ENCODE peak calls at places on chromosome 7, in ten cellular contexts. X is K562, M is hepatocyte, W is GM23338, C is neural progenitor cell, N is GM23248, U is astrocyte, K is DND-41, S is HCT116, F is PC-3. Z is an unnamed sample.

GRCh38 chr7:29488977-29489376 is 74.7 kb upstream of the PRR15 start:
- DNase-seq in W (no peak), K (no peak), S (no peak), N (peak; percentile 89), F (peak; percentile 60), C (no peak), U (peak; percentile 93), X (no peak), M (peak; percentile 20), Z (no peak)

GRCh38 chr7:8109196-8110022 is 140.8 kb downstream of the GLCCI1 start:
- DNase-seq in K (no peak), C (no peak), S (no peak), X (no peak), N (peak; percentile 42), F (peak; percentile 60), U (peak; percentile 70), W (no peak), M (no peak), Z (no peak)

GRCh38 chr7:99141756-99142726 is 1.9 kb downstream of the SMURF1 start:
- DNase-seq in C (peak; percentile 80), W (peak; percentile 86), F (peak; percentile 47), X (peak; percentile 80), S (no peak), M (peak; percentile 84), K (peak; percentile 47), N (peak; percentile 82), U (peak; percentile 80), Z (no peak)

GRCh38 chr7:26153246-26153822 is 1.3 kb downstream of the NFE2L3 start:
- DNase-seq in W (peak; percentile 69), N (no peak), X (no peak), S (no peak), F (peak; percentile 50), C (peak; percentile 18), U (no peak), M (no peak), K (no peak), Z (peak; percentile 22)

GRCh38 chr7:30511973-30512662 is 7.5 kb upstream of the GGCT start:
- DNase-seq in F (no peak), U (no peak), C (peak; percentile 31), N (no peak), K (no peak), S (no peak), X (no peak), W (no peak), M (no peak), Z (no peak)

GRCh38 chr7:76397409-76398183 is 11.9 kb downstream of the SSC4D start:
- DNase-seq in S (no peak), K (no peak), C (peak; percentile 51), W (peak; percentile 86), M (no peak), U (peak; percentile 25), N (peak; percentile 79), X (peak; percentile 99), F (peak; percentile 78), Z (peak; percentile 70)

GRCh38 chr7:37853468-37853867 is 5.1 kb downstream of the NME8 start:
- DNase-seq in W (peak; percentile 18), S (peak; percentile 13), X (peak; percentile 31), K (no peak), C (no peak), M (peak; percentile 20), F (peak; percentile 36), N (peak; percentile 6), U (no peak), Z (peak; percentile 59)

GRCh38 chr7:24652551-24652950 is 79.3 kb downstream of the PALS2 start:
- DNase-seq in N (peak; percentile 25), F (no peak), U (no peak), M (no peak), W (peak; percentile 8), C (no peak), S (no peak), K (no peak), X (no peak), Z (no peak)

GRCh38 chr7:81155654-81156373 is 237.0 kb upstream of the SEMA3C start:
- DNase-seq in U (peak; percentile 97), M (peak; percentile 26), W (peak; percentile 32), S (peak; percentile 50), C (no peak), X (no peak), K (no peak), F (peak; percentile 65), N (peak; percentile 8), Z (no peak)
- H3K27ac ChIP-seq in U (peak overlapping the region; percentile 10), M (peak overlapping the region; percentile 21), W (no peak overlapping the region), S (no peak overlapping the region), C (no peak overlapping the region), X (no peak overlapping the region), K (no peak overlapping the region), F (peak overlapping the region; percentile 70), N (no peak overlapping the region), Z (no peak overlapping the region)

DNA sequence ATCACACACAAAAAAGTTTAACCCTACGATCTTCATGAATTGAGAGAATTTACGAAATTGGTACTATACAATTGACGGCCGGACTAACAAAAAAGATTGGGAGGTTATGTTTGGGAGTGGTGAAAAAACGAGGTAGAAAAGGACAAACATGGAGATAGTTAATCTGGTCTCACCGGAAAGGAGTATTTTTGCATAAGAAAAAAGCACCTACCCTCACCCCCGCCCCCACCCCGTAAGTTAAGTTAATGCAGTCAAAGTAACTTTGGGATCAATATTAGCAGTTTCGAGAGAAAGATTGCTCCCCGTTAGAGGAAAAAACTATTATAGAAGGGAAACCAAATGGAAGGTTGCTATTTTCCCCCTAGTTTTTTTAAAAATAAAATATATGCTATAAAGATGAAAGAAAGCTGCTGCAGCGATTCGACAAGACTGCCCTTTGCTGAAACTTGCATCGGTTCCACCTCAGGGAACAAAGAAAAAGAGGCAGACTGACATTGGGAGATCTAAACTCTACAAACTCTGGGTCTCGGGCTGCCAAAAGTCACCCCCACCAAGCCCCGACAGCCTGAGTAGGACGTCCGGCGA is 3.5 kb downstream of the SP8 start:
- DNase-seq in S (no peak), F (no peak), K (no peak), U (no peak), W (peak; percentile 71), M (no peak), N (no peak), C (no peak), X (no peak), Z (no peak)
- TF ChIP-seq EZH2 in S (no peak), F (no peak), K (no peak), U (no peak), W (no peak), M (peak; percentile 78), N (no peak), C (no peak), X (no peak), Z (no peak)

GRCh38 chr7:47299496-47299895 is 282.4 kb downstream of the TNS3 start:
- DNase-seq in M (no peak), S (no peak), F (no peak), W (no peak), K (no peak), N (no peak), C (no peak), X (no peak), U (no peak), Z (no peak)
- H3K4me1 ChIP-seq in M (peaks cover 5% of the 10 kb centered on the region), S (no peaks in the 10 kb centered on the region), F (no peaks in the 10 kb centered on the region), W (no peaks in the 10 kb centered on the region), K (no peaks in the 10 kb centered on the region), N (peaks cover 5% of the 10 kb centered on the region), C (no peaks in the 10 kb centered on the region), X (no peaks in the 10 kb centered on the region), U (no peaks in the 10 kb centered on the region), Z (no peaks in the 10 kb centered on the region)

GRCh38 chr7:87878208-87878735 is 2.0 kb downstream of the DBF4 start:
- DNase-seq in C (no peak), F (peak; percentile 5), S (no peak), W (no peak), X (no peak), M (no peak), K (no peak), U (peak; percentile 29), N (peak; percentile 34), Z (no peak)
- H3K27ac ChIP-seq in C (no peak overlapping the region), F (no peak overlapping the region), S (no peak overlapping the region), W (no peak overlapping the region), X (peak overlapping the region; percentile 92), M (no peak overlapping the region), K (peak overlapping the region; percentile 96), U (no peak overlapping the region), N (peak overlapping the region; percentile 92), Z (no peak overlapping the region)

DNA sequence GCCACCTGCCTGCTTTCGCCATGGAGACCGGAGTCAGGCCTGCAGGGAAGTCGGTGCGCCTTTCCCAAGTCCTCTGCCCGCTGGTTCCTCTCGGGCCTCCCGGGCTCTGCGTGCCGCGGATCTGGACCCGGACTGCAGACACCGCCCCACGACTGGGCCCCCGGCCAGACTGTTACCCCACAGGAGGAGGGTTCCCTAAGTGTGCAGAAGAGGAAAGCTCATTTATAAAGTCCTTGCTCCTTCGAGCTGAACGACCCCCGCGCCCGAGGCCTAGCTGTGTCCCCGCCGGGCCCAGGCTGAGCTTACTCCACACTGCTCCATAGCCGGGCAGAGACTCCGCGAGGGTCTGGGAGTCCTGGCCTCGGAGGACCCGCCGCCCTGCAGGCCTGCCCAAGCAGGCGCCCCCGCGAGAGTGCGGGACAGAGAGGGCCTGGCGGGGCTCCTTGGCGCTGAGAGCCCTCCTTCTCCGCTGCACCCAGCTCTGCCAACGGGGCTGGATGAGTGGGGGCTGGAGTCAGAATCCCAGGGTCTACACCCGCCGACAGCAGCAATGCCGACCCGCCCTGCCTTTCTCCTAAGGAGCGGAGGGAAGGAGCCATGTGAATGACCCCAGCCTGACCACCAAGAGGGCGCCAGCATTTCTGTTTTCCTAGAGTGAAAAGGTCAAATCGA is 8.3 kb downstream of the EN2 start:
- DNase-seq in C (peak; percentile 59), U (no peak), K (no peak), S (no peak), M (no peak), X (no peak), W (no peak), F (no peak), N (no peak), Z (no peak)
- TF ChIP-seq EZH2 in C (peak; percentile 78), U (peak; percentile 77), K (no peak), S (no peak), M (no peak), X (no peak), W (peak; percentile 86), F (no peak), N (no peak), Z (no peak)

GRCh38 chr7:11757153-11757552 is 74.8 kb downstream of the THSD7A start:
- DNase-seq in F (no peak), M (no peak), X (no peak), S (no peak), C (no peak), K (no peak), N (no peak), W (no peak), U (no peak), Z (no peak)
- H3K4me1 ChIP-seq in F (peaks cover 1% of the 10 kb centered on the region), M (no peaks in the 10 kb centered on the region), X (no peaks in the 10 kb centered on the region), S (no peaks in the 10 kb centered on the region), C (peaks cover 4% of the 10 kb centered on the region), K (no peaks in the 10 kb centered on the region), N (no peaks in the 10 kb centered on the region), W (no peaks in the 10 kb centered on the region), U (no peaks in the 10 kb centered on the region), Z (no peaks in the 10 kb centered on the region)

GRCh38 chr7:43639858-43640491 is 57.1 kb downstream of the STK17A start:
- DNase-seq in N (peak; percentile 83), X (no peak), U (peak; percentile 91), C (peak; percentile 87), K (no peak), F (peak; percentile 50), W (no peak), M (peak; percentile 41), S (no peak), Z (no peak)
- H3K27ac ChIP-seq in N (peak overlapping the region; percentile 82), X (no peak overlapping the region), U (peak overlapping the region; percentile 92), C (peak overlapping the region; percentile 33), K (no peak overlapping the region), F (peak overlapping the region; percentile 55), W (peak overlapping the region; percentile 45), M (peak overlapping the region; percentile 36), S (no peak overlapping the region), Z (no peak overlapping the region)

Z was measured in MM.1S.